ENCODE peak calls at places on chromosomes 5 and 9, in six cellular contexts. One of them, this sample, is unnamed.

GRCh38 chr5:77644443-77645157 is 6.1 kb upstream of the OTP start:
- DNase-seq in aorta: no peak
- DNase-seq in pons: no peak
- DNase-seq in GM23248: no peak
- DNase-seq in NCI-H2029: no peak
- DNase-seq in ELR: no peak
- DNase-seq in this sample: no peak

GRCh38 chr5:123690821-123691220 is 178.8 kb downstream of the CSNK1G3 start:
- DNase-seq in pons: no peak
- DNase-seq in aorta: no peak
- DNase-seq in GM23248: peak
- DNase-seq in ELR: peak
- DNase-seq in NCI-H2029: no peak
- DNase-seq in this sample: peak

GRCh38 chr9:114611516-114612271 is 603 bp downstream of the TMEM268 start:
- DNase-seq in aorta: peak
- DNase-seq in GM23248: peak
- DNase-seq in pons: peak
- DNase-seq in NCI-H2029: no peak
- DNase-seq in ELR: peak
- DNase-seq in this sample: peak

GRCh38 chr9:136930014-136930413 is 14.5 kb downstream of the FBXW5 start:
- DNase-seq in ELR: no peak
- DNase-seq in GM23248: no peak
- DNase-seq in NCI-H2029: no peak
- DNase-seq in pons: no peak
- DNase-seq in aorta: no peak
- DNase-seq in this sample: no peak

GRCh38 chr5:130425405-130425804 is 521.1 kb downstream of the CHSY3 start:
- DNase-seq in GM23248: no peak
- DNase-seq in aorta: no peak
- DNase-seq in NCI-H2029: no peak
- DNase-seq in ELR: no peak
- DNase-seq in pons: no peak
- DNase-seq in this sample: no peak

GRCh38 chr5:134502259-134502658 is 23.2 kb upstream of the JADE2 start:
- DNase-seq in NCI-H2029: no peak
- DNase-seq in GM23248: no peak
- DNase-seq in pons: no peak
- DNase-seq in aorta: no peak
- DNase-seq in ELR: no peak
- DNase-seq in this sample: no peak

GRCh38 chr5:138979684-138980275 is 104.6 kb upstream of the LRRTM2 start:
- DNase-seq in pons: no peak
- DNase-seq in GM23248: no peak
- DNase-seq in aorta: no peak
- DNase-seq in ELR: no peak
- DNase-seq in NCI-H2029: no peak
- DNase-seq in this sample: no peak

GRCh38 chr5:139079969-139080368 is 118.2 kb downstream of the SIL1 start:
- DNase-seq in ELR: no peak
- DNase-seq in NCI-H2029: no peak
- DNase-seq in pons: no peak
- DNase-seq in GM23248: no peak
- DNase-seq in aorta: no peak
- DNase-seq in this sample: no peak

GRCh38 chr5:15834596-15835245 is 334.7 kb downstream of the FBXL7 start:
- DNase-seq in pons: no peak
- DNase-seq in ELR: peak
- DNase-seq in NCI-H2029: no peak
- DNase-seq in aorta: no peak
- DNase-seq in GM23248: peak
- DNase-seq in this sample: no peak

GRCh38 chr5:174307031-174307408 is 261.5 kb downstream of the NSG2 start:
- DNase-seq in aorta: no peak
- DNase-seq in pons: no peak
- DNase-seq in ELR: no peak
- DNase-seq in GM23248: no peak
- DNase-seq in NCI-H2029: no peak
- DNase-seq in this sample: no peak

GRCh38 chr9:78745996-78746395 is 449.1 kb downstream of the PSAT1 start:
- DNase-seq in GM23248: peak
- DNase-seq in NCI-H2029: peak
- DNase-seq in pons: peak
- DNase-seq in ELR: no peak
- DNase-seq in aorta: no peak
- DNase-seq in this sample: no peak

GRCh38 chr9:33113799-33114547 is 37.5 kb upstream of the SMU1 start:
- DNase-seq in ELR: no peak
- DNase-seq in GM23248: peak
- DNase-seq in NCI-H2029: no peak
- DNase-seq in pons: no peak
- DNase-seq in aorta: no peak
- DNase-seq in this sample: no peak

GRCh38 chr5:62385816-62386400 is 17.8 kb downstream of the DIMT1 start:
- DNase-seq in NCI-H2029: no peak
- DNase-seq in ELR: no peak
- DNase-seq in aorta: no peak
- DNase-seq in GM23248: no peak
- DNase-seq in pons: no peak
- DNase-seq in this sample: no peak